ENCODE peak calls at places on chromosomes 7 and 10, in nine cellular contexts. T, A, E, X, O, P, I, Y and S are unnamed samples.

GRCh38 chr7:148941598-148942280 is 57.6 kb upstream of the EZH2 start:
- DNase-seq in T (peak; percentile 70), E (no peak), I (peak; percentile 68), O (no peak), P (peak; percentile 79), A (peak; percentile 76), X (peak; percentile 92), Y (peak; percentile 24), S (peak; percentile 69)

GRCh38 chr10:93579089-93579488 is 12.6 kb downstream of the FFAR4 start:
- DNase-seq in O (peak; percentile 14), Y (no peak), P (no peak), I (no peak), T (no peak), E (no peak), A (no peak), X (no peak), S (no peak)

GRCh38 chr7:16648551-16648950 is 2.6 kb downstream of the BZW2 start:
- DNase-seq in A (no peak), Y (no peak), X (no peak), T (no peak), E (no peak), I (no peak), P (peak; percentile 50), O (no peak), S (no peak)

GRCh38 chr7:51224811-51225581 is 91.6 kb downstream of the COBL start:
- DNase-seq in E (peak; percentile 83), I (no peak), T (no peak), X (no peak), P (peak; percentile 56), O (no peak), Y (no peak), A (peak; percentile 86), S (no peak)

GRCh38 chr10:11255796-11256444 is 238.2 kb downstream of the CELF2 start:
- DNase-seq in Y (peak; percentile 39), E (no peak), O (no peak), P (no peak), A (no peak), X (no peak), I (no peak), T (peak; percentile 69), S (no peak)

GRCh38 chr10:122126763-122127659 is 138.0 kb downstream of the TACC2 start:
- DNase-seq in Y (no peak), I (peak; percentile 89), A (no peak), E (no peak), X (no peak), T (no peak), O (peak; percentile 85), P (peak; percentile 65), S (peak; percentile 95)

GRCh38 chr10:83917519-83918506 is 221.5 kb upstream of the GHITM start:
- DNase-seq in O (no peak), I (no peak), P (peak; percentile 66), E (no peak), T (peak; percentile 14), Y (no peak), X (no peak), A (peak; percentile 43), S (no peak)

GRCh38 chr7:73834626-73835191 is 3.9 kb downstream of the CLDN4 start:
- DNase-seq in T (no peak), A (no peak), P (no peak), Y (no peak), I (no peak), X (no peak), E (no peak), O (no peak), S (no peak)

GRCh38 chr10:88975377-88975720 is 15.2 kb upstream of the FAS start:
- DNase-seq in X (no peak), O (no peak), Y (no peak), E (no peak), P (no peak), T (no peak), I (no peak), A (no peak), S (no peak)

GRCh38 chr7:18541871-18542212 is 46.3 kb downstream of the HDAC9 start:
- DNase-seq in Y (no peak), E (no peak), A (no peak), I (no peak), T (no peak), X (no peak), P (no peak), O (no peak), S (no peak)
- TF ChIP-seq CTCF in Y (no peak), E (no peak), A (no peak), I (no peak), T (no peak), X (no peak), P (no peak), O (no peak), S (no peak)

GRCh38 chr10:133042061-133042460 is 45.7 kb upstream of the ADGRA1 start:
- DNase-seq in Y (no peak), I (no peak), T (no peak), X (no peak), P (no peak), A (no peak), E (no peak), O (no peak), S (no peak)
- H3K4me3 ChIP-seq in Y (no peak overlapping the region), I (no peak overlapping the region), T (no peak overlapping the region), X (no peak overlapping the region), P (no peak overlapping the region), A (no peak overlapping the region), E (no peak overlapping the region), O (no peak overlapping the region), S (no peak overlapping the region)

GRCh38 chr7:30029696-30030095 is 1.5 kb downstream of the PLEKHA8 start:
- DNase-seq in E (no peak), A (no peak), T (peak; percentile 62), X (no peak), Y (no peak), I (no peak), P (peak; percentile 23), O (no peak), S (no peak)
- TF ChIP-seq CTCF in E (no peak), A (no peak), T (peak; percentile 67), X (no peak), Y (no peak), I (peak; percentile 8), P (no peak), O (peak; percentile 9), S (no peak)

DNA sequence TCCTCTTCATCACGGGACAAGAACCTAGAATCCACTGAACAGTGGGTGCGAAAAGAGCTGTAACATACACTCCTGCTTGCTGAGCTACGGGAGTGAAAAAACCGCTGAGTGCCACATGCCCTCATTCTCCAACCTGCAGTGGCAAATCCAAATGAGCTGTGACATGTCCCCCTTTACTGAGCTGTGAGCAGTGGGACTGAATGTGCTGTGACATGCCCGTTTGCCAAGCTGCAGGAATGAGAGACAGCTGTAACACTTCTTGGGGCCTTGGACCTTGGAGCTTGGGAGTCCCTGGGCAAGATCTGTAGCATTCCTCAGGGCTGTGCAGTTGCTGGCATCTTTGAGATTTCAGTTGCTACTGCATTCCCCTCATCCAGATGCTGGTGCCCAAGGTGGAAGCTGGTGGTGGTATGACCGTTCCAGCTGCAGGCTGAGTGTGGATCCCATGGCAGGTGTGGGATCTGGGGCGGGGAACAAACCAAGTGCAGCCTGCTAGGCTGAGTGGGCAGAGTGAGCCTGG is 85.0 kb downstream of the TMEM106B start:
- DNase-seq in T (no peak), Y (no peak), E (peak; percentile 34), I (no peak), X (no peak), A (no peak), O (no peak), P (no peak), S (no peak)
- H3K4me3 ChIP-seq in T (no peak overlapping the region), Y (no peak overlapping the region), E (no peak overlapping the region), I (no peak overlapping the region), X (no peak overlapping the region), A (no peak overlapping the region), O (no peak overlapping the region), P (no peak overlapping the region), S (no peak overlapping the region)

GRCh38 chr10:96586419-96587254 is at the start of gene TM9SF3:
- DNase-seq in Y (peak; percentile 95), T (peak; percentile 91), P (peak; percentile 96), O (no peak), X (peak; percentile 93), I (peak; percentile 74), A (peak; percentile 95), E (peak; percentile 99), S (peak; percentile 90)
- TF ChIP-seq CTCF in Y (peak; percentile 26), T (no peak), P (no peak), O (no peak), X (no peak), I (peak; percentile 10), A (no peak), E (no peak), S (no peak)

GRCh38 chr7:32515890-32516550 is 20.7 kb downstream of the AVL9 start:
- DNase-seq in T (no peak), O (no peak), X (no peak), E (no peak), I (peak; percentile 45), A (no peak), Y (no peak), P (no peak), S (no peak)
- H3K4me3 ChIP-seq in T (no peak overlapping the region), O (no peak overlapping the region), X (no peak overlapping the region), E (no peak overlapping the region), I (no peak overlapping the region), A (no peak overlapping the region), Y (no peak overlapping the region), P (no peak overlapping the region), S (no peak overlapping the region)